ENCODE peak calls at places on chromosome 13, in five cellular contexts. U is CD4-positive, CD25-positive, alpha-beta regulatory T cell; A is cardiac muscle cell; Q is endothelial cell of umbilical vein; S is lower leg skin. R is an unnamed sample.
A peak's percentile ranks its signal among the peaks of the same experiment; 100 is the strongest.

GRCh38 chr13:47215741-47216140 is 318.9 kb upstream of the HTR2A start:
- DNase-seq in U (no peak), A (peak; percentile 92), Q (no peak), S (no peak), R (no peak)

GRCh38 chr13:32940601-32941000 is 75.6 kb upstream of the KL start:
- DNase-seq in U (no peak), A (peak; percentile 76), Q (no peak), S (no peak), R (no peak)

GRCh38 chr13:113135281-113135760 is 12.7 kb downstream of the F10 start:
- DNase-seq in U (no peak), A (no peak), Q (no peak), S (no peak), R (no peak)

GRCh38 chr13:42048323-42048624 is 174 bp upstream of the DGKH start:
- DNase-seq in U (peak; percentile 48), A (no peak), Q (no peak), S (no peak), R (no peak)

GRCh38 chr13:45674908-45675307 is 27.2 kb upstream of the CBY2 start:
- DNase-seq in U (no peak), A (peak; percentile 92), Q (no peak), S (peak; percentile 28), R (no peak)

GRCh38 chr13:109665781-109666249 is 120.6 kb downstream of the IRS2 start:
- DNase-seq in U (no peak), A (no peak), Q (no peak), S (no peak), R (no peak)

GRCh38 chr13:110492299-110493160 is 69.0 kb downstream of the RAB20 start:
- DNase-seq in U (no peak), A (no peak), Q (no peak), S (no peak), R (no peak)

GRCh38 chr13:24713022-24713421 is 32.8 kb downstream of the ATP12A start:
- DNase-seq in U (no peak), A (no peak), Q (no peak), S (no peak), R (no peak)

GRCh38 chr13:74895042-74895811 is 586.7 kb downstream of the TBC1D4 start:
- DNase-seq in U (no peak), A (no peak), Q (no peak), S (no peak), R (no peak)

GRCh38 chr13:38539632-38540031 is 147.2 kb upstream of the FREM2 start:
- DNase-seq in U (no peak), A (no peak), Q (no peak), S (no peak), R (no peak)

GRCh38 chr13:51799261-51799660 is 4.7 kb downstream of the DHRS12 start:
- DNase-seq in U (no peak), A (no peak), Q (no peak), S (no peak), R (no peak)

GRCh38 chr13:72693832-72694231 is 33.6 kb downstream of the MZT1 start:
- DNase-seq in U (no peak), A (no peak), Q (no peak), S (no peak), R (no peak)

GRCh38 chr13:71587193-71587592 is 279.8 kb downstream of the DACH1 start:
- DNase-seq in U (no peak), A (no peak), Q (no peak), S (no peak), R (no peak)

GRCh38 chr13:85412448-85412847 is 386.8 kb downstream of the SLITRK6 start:
- DNase-seq in U (no peak), A (no peak), Q (no peak), S (no peak), R (no peak)

GRCh38 chr13:81326913-81327312 is 986.0 kb upstream of the SPRY2 start:
- DNase-seq in U (no peak), A (no peak), Q (no peak), S (no peak), R (no peak)

GRCh38 chr13:68851026-68851425 is 1256.6 kb upstream of the ATXN8OS start:
- DNase-seq in U (no peak), A (no peak), Q (no peak), S (no peak), R (no peak)

GRCh38 chr13:100527644-100528043 is 60.9 kb downstream of the GGACT start:
- DNase-seq in U (no peak), A (no peak), Q (no peak), S (no peak), R (no peak)

GRCh38 chr13:54194233-54195024 is 1165.8 kb downstream of the OLFM4 start:
- DNase-seq in U (no peak), A (no peak), Q (no peak), S (no peak), R (no peak)

GRCh38 chr13:46622918-46623256 is 69.9 kb downstream of the LRCH1 start:
- DNase-seq in U (no peak), A (peak; percentile 87), Q (no peak), S (peak; percentile 66), R (no peak)

GRCh38 chr13:24995225-24995804 is 100.6 kb upstream of the PABPC3 start:
- DNase-seq in U (peak; percentile 85), A (peak; percentile 90), Q (peak; percentile 68), S (peak; percentile 35), R (peak; percentile 81)

GRCh38 chr13:99796175-99796819 is 175.3 kb downstream of the ZIC5 start:
- DNase-seq in U (peak; percentile 32), A (peak; percentile 47), Q (peak; percentile 16), S (no peak), R (peak; percentile 49)

GRCh38 chr13:38993381-38993780 is 2.8 kb upstream of the STOML3 start:
- DNase-seq in U (no peak), A (no peak), Q (peak; percentile 12), S (no peak), R (no peak)

GRCh38 chr13:73622375-73622774 is 511.8 kb downstream of the KLF12 start:
- DNase-seq in U (no peak), A (peak; percentile 7), Q (peak; percentile 13), S (no peak), R (no peak)

GRCh38 chr13:113566227-113566561 is 18.4 kb upstream of the TFDP1 start:
- DNase-seq in U (no peak), A (no peak), Q (no peak), S (peak; percentile 8), R (no peak)

GRCh38 chr13:92188574-92188973 is 790.2 kb downstream of the GPC5 start:
- DNase-seq in U (no peak), A (no peak), Q (no peak), S (no peak), R (no peak)

GRCh38 chr13:44908266-44908665 is 81.0 kb downstream of the NUFIP1 start:
- DNase-seq in U (no peak), A (no peak), Q (no peak), S (no peak), R (no peak)

GRCh38 chr13:41608111-41608510 is 150.8 kb downstream of the RGCC start:
- DNase-seq in U (no peak), A (no peak), Q (no peak), S (no peak), R (no peak)

GRCh38 chr13:30446122-30446500 is 19.6 kb downstream of the HMGB1 start:
- DNase-seq in U (no peak), A (no peak), Q (no peak), S (no peak), R (no peak)
- H3K4me3 ChIP-seq in U (no peak overlapping the region), A (no peak overlapping the region), Q (no peak overlapping the region), S (no peak overlapping the region), R (no peak overlapping the region)

GRCh38 chr13:80133631-80134083 is 207.3 kb downstream of the SPRY2 start:
- DNase-seq in U (no peak), A (no peak), Q (peak; percentile 57), S (no peak), R (no peak)
- H3K4me3 ChIP-seq in U (no peak overlapping the region), A (no peak overlapping the region), Q (no peak overlapping the region), S (no peak overlapping the region), R (no peak overlapping the region)

DNA sequence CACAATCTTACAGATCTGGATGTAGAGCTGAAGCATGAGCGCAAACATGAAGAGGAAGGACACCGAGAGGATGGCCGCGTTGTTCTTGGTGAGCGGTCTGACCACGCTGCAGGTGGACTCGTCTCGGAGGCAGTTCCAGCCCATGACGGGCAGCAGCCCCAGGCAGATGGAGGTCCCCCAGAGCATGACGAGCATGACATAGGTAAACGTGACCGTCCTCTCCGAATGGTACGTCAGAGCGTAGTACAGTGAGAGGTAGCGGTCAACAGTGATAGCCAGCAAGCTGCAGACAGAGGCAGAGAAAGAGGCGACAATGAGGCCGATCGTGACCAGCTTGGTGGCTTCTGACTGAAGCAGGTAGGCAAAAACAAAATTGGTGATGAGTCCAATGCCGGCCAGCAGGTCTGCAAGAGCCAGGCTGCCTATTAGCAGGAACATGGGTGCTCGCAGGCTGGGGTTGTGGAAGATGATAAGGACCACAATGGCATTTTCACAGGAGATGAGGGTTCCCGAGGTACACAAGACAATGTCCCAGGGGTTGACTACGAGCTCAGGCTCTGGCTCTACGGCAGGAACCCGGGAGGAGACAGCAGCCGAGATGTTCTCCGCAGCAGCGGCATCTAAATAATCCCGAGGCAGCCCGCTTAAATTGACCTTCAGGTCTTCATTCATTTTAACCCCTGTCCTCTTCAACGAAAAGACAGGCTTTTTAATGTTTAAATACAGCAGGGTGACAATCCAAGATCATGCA is 1.3 kb downstream of the GPR12 start:
- DNase-seq in U (no peak), A (no peak), Q (no peak), S (no peak), R (no peak)
- H3K4me3 ChIP-seq in U (no peak overlapping the region), A (no peak overlapping the region), Q (no peak overlapping the region), S (no peak overlapping the region), R (no peak overlapping the region)

DNA sequence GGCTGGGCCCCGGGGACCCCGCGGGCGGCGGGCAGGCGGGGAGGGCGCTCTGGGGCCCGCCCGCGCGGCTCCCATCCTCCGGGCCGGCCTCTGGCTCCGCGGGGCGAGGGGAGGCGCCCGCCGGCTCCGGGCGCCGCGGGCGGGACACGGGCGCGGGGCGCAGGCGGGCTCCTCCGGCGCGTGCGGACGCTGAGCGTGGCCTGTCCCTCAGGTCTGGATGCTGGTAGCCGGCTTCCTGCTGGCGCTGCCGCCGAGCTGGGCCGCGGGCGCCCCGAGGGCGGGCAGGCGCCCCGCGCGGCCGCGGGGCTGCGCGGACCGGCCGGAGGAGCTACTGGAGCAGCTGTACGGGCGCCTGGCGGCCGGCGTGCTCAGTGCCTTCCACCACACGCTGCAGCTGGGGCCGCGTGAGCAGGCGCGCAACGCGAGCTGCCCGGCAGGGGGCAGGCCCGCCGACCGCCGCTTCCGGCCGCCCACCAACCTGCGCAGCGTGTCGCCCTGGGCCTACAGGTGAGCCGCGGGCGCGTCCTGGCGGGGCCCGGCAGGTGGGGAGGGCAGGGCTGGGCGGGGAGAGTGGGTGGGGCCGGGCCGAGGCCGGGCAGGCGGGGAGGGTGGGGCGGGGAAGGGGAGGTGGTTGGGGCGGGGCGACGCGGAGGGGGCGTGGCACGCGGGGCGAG is 423 bp downstream of the IL17D start:
- DNase-seq in U (peak; percentile 79), A (peak; percentile 86), Q (peak; percentile 66), S (no peak), R (peak; percentile 69)
- H3K4me3 ChIP-seq in U (no peak overlapping the region), A (peak overlapping the region; percentile 37), Q (peak overlapping the region; percentile 52), S (no peak overlapping the region), R (peak overlapping the region; percentile 64)

DNA sequence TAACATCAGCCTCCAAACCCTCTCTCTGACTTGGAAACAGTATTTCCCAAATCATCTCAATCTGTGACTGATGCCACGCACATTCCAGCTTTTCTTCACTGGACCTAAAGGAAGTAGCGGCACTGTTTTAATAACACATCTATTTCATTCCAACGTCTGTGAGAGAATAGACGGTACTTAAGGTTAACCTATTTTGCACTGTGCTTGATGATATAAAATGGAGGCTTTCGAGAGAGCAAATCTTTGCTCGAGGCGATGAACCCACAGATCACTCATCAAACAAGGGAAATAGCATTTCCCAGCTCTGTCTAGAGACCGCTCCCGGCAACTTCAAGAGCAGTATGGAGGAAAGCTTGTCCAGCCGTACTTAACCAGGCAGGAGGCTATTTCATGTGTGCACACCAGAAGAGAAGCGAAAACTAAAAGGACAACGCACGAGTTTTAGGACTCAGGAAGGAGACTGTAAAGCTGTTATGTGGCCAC is 2.9 kb downstream of the UBL3 start:
- DNase-seq in U (peak; percentile 44), A (peak; percentile 62), Q (peak; percentile 65), S (peak; percentile 36), R (no peak)
- H3K4me3 ChIP-seq in U (peak overlapping the region; percentile 93), A (peak overlapping the region; percentile 97), Q (peak overlapping the region; percentile 20), S (peak overlapping the region; percentile 24), R (no peak overlapping the region)